ENCODE peak calls at places on chromosome 7, in ten cellular contexts. Y is neuronal stem cell, Z is GM23248, F is PC-3, R is endodermal cell, O is kidney, I is IMR-90, W is keratinocyte, L is adipocyte, Q is astrocyte. E is an unnamed sample.

GRCh38 chr7:149879271-149879711 is 5.5 kb downstream of the ATP6V0E2 start:
- DNase-seq in Y (no peak), Z (no peak), F (no peak), R (peak), O (peak), I (no peak), W (no peak), L (no peak), Q (no peak), E (no peak)

GRCh38 chr7:114508096-114508495 is 93.5 kb downstream of the FOXP2 start:
- DNase-seq in Y (no peak), Z (peak), F (no peak), R (no peak), O (no peak), I (peak), W (no peak), L (peak), Q (peak), E (peak)

GRCh38 chr7:1939434-1940401 is 269.6 kb downstream of the ELFN1 start:
- DNase-seq in Y (no peak), Z (no peak), F (no peak), R (no peak), O (peak), I (no peak), W (no peak), L (no peak), Q (no peak), E (no peak)

GRCh38 chr7:152522551-152522950 is 86.7 kb upstream of the KMT2C start:
- DNase-seq in Y (no peak), Z (no peak), F (no peak), R (no peak), O (peak), I (no peak), W (no peak), L (no peak), Q (peak), E (peak)

GRCh38 chr7:18019562-18019961 is 8.1 kb downstream of the PRPS1L1 start:
- DNase-seq in Y (no peak), Z (peak), F (peak), R (no peak), O (no peak), I (peak), W (peak), L (peak), Q (peak), E (peak)

GRCh38 chr7:44735403-44736165 is 13.1 kb upstream of the ZMIZ2 start:
- DNase-seq in Y (no peak), Z (peak), F (peak), R (no peak), O (no peak), I (peak), W (peak), L (peak), Q (peak), E (peak)

GRCh38 chr7:116942503-116942902 is 10.8 kb upstream of the ST7 start:
- DNase-seq in Y (no peak), Z (no peak), F (no peak), R (no peak), O (no peak), I (no peak), W (no peak), L (no peak), Q (no peak), E (no peak)

GRCh38 chr7:135248546-135248945 is 14.9 kb downstream of the STRA8 start:
- DNase-seq in Y (no peak), Z (peak), F (no peak), R (no peak), O (no peak), I (no peak), W (no peak), L (no peak), Q (no peak), E (no peak)

GRCh38 chr7:142856565-142857245 is 1.8 kb downstream of the EPHB6 start:
- DNase-seq in Y (no peak), Z (no peak), F (no peak), R (no peak), O (peak), I (no peak), W (no peak), L (no peak), Q (no peak), E (no peak)

GRCh38 chr7:99468336-99468918 is 2.5 kb upstream of the ATP5MF start:
- DNase-seq in Y (no peak), Z (no peak), F (no peak), R (no peak), O (no peak), I (no peak), W (no peak), L (no peak), Q (no peak), E (no peak)

DNA sequence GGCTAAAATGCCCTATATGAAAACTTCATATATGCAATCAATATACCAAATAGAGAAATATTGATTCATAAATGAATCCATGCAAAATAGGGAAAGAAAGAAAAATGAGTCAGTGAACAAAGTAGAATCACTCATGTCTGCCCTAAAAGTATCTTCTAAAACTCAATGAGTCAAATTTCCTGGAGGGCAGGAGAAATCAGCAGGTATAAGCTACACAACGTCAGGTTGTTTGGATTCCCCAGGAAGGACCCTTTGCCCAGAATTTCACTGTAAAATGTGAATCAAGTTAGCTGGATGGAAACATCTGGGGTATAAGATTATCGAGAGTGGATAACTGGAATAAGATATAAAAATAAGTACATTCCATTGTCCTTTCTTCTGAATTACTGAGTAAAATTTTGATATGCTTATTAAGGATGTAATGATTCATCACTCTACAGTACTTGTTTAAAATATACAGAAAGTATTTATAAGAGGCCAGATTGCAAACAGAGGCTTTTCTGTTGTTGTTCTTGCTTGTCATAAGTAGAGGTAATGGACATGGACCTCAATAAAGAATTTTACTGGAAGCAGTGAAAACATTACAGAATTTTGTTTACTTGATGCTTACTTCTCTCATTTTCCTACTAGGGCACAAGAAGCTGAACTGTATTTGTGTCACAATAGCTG is 99.0 kb downstream of the AGMO start:
- DNase-seq in Y (no peak), Z (peak), F (peak), R (no peak), O (no peak), I (peak), W (no peak), L (peak), Q (peak), E (peak)
- H3K4me3 ChIP-seq in Y (no peak), Z (no peak), F (no peak), R (no peak), O (no peak), I (no peak), W (no peak), L (peak), Q (no peak), E (no peak)

GRCh38 chr7:130910949-130911944 is 177.2 kb upstream of the KLF14 start:
- DNase-seq in Y (no peak), Z (peak), F (peak), R (peak), O (no peak), I (peak), W (no peak), L (peak), Q (peak), E (peak)
- H3K9ac ChIP-seq in Y (no peak), Z (peak), F (peak), R (no peak), O (peak), I (peak), W (peak), L (peak), Q (peak), E (peak)

GRCh38 chr7:155312108-155312507 is 14.4 kb downstream of the INSIG1 start:
- DNase-seq in Y (no peak), Z (no peak), F (no peak), R (no peak), O (no peak), I (no peak), W (no peak), L (no peak), Q (no peak), E (no peak)

GRCh38 chr7:155306677-155307470 is 9.2 kb downstream of the INSIG1 start:
- DNase-seq in Y (no peak), Z (no peak), F (peak), R (no peak), O (no peak), I (no peak), W (peak), L (no peak), Q (no peak), E (no peak)

GRCh38 chr7:155310425-155311114 is 12.9 kb downstream of the INSIG1 start:
- DNase-seq in Y (no peak), Z (no peak), F (no peak), R (no peak), O (no peak), I (no peak), W (no peak), L (no peak), Q (no peak), E (no peak)

GRCh38 chr7:155308330-155309020 is 10.8 kb downstream of the INSIG1 start:
- DNase-seq in Y (no peak), Z (no peak), F (no peak), R (no peak), O (no peak), I (no peak), W (no peak), L (no peak), Q (no peak), E (no peak)

DNA sequence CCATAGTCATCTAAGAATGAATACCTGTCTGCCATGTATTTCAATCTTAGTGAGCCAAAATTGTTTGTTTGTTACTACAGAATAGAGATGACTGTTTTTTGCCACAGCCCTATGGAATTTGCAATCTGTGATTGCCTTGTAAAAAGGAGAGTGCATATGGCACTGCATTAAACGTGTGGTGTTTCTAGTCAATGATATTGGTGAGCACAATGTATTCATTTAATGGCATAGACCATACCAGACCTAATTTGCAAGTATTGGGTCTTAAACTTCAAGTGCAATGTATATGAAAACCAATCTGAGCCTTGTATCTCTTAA is 11.3 kb downstream of the INSIG1 start:
- DNase-seq in Y (no peak), Z (no peak), F (no peak), R (no peak), O (no peak), I (no peak), W (no peak), L (no peak), Q (no peak), E (no peak)
- H3K4me3 ChIP-seq in Y (no peak), Z (no peak), F (no peak), R (no peak), O (no peak), I (no peak), W (no peak), L (no peak), Q (no peak), E (no peak)

GRCh38 chr7:93890041-93890463 is 501 bp downstream of the TFPI2 start:
- DNase-seq in Y (peak), Z (peak), F (peak), R (no peak), O (peak), I (peak), W (no peak), L (peak), Q (peak), E (peak)
- H3K9ac ChIP-seq in Y (peak), Z (peak), F (peak), R (no peak), O (peak), I (peak), W (peak), L (peak), Q (peak), E (peak)

GRCh38 chr7:158066085-158066484 is 521.5 kb downstream of the PTPRN2 start:
- DNase-seq in Y (no peak), Z (no peak), F (no peak), R (no peak), O (peak), I (no peak), W (no peak), L (no peak), Q (no peak), E (no peak)
- H3K4me3 ChIP-seq in Y (no peak), Z (no peak), F (no peak), R (no peak), O (no peak), I (no peak), W (no peak), L (no peak), Q (no peak), E (no peak)